ENCODE peak calls at places on chromosomes 4 and X, in four cellular contexts. U is aorta, L is heart right ventricle, H is right lobe of liver. T is an unnamed sample.
A peak's percentile ranks its signal among the peaks of the same experiment; 100 is the strongest.

GRCh38 chrX:140712413-140713173 is 3.0 kb downstream of the LINC00632 start:
- DNase-seq in U (peak; percentile 88), L (peak; percentile 58), H (no peak), T (peak; percentile 78)

GRCh38 chrX:124346064-124346876 is at the start of gene SH2D1A:
- DNase-seq in L (no peak), U (no peak), H (no peak), T (no peak)

GRCh38 chrX:38409289-38409688 is 56.9 kb downstream of the OTC start:
- DNase-seq in H (no peak), U (no peak), L (peak; percentile 3), T (no peak)

GRCh38 chrX:134792077-134792476 is 133.8 kb upstream of the PLAC1 start:
- DNase-seq in U (no peak), H (no peak), L (no peak), T (no peak)

GRCh38 chr4:156578713-156579112 is 392.9 kb downstream of the PDGFC start:
- DNase-seq in L (no peak), U (no peak), H (no peak), T (no peak)

GRCh38 chr4:102344520-102344954 is 745 bp downstream of the SLC39A8 start:
- DNase-seq in H (peak; percentile 89), L (peak; percentile 29), U (peak; percentile 90), T (peak; percentile 87)

GRCh38 chrX:120671963-120672362 is 42.1 kb upstream of the C1GALT1C1 start:
- DNase-seq in U (no peak), L (no peak), H (no peak), T (no peak)

GRCh38 chr4:65007841-65008439 is 598.7 kb upstream of the TECRL start:
- DNase-seq in U (no peak), H (no peak), L (no peak), T (no peak)

GRCh38 chrX:11341274-11342256 is 48.4 kb downstream of the AMELX start:
- DNase-seq in L (peak; percentile 42), U (peak; percentile 86), H (peak; percentile 69), T (peak; percentile 72)

GRCh38 chr4:6747690-6748068 is 31.7 kb downstream of the BLOC1S4 start:
- DNase-seq in U (no peak), H (no peak), L (no peak), T (no peak)

GRCh38 chrX:38768079-38768478 is 33.2 kb upstream of the MID1IP1 start:
- DNase-seq in U (no peak), L (no peak), H (no peak), T (no peak)

GRCh38 chr4:75490155-75490554 is 24.0 kb downstream of the RCHY1 start:
- DNase-seq in H (no peak), U (no peak), L (no peak), T (no peak)

GRCh38 chr4:99784836-99785235 is 31.8 kb upstream of the DAPP1 start:
- DNase-seq in U (no peak), L (no peak), H (no peak), T (no peak)

GRCh38 chrX:3733043-3733430 is 19.6 kb upstream of the PRKX start:
- DNase-seq in H (no peak), U (no peak), L (no peak), T (no peak)

GRCh38 chr4:90951037-90951436 is 823.8 kb downstream of the CCSER1 start:
- DNase-seq in H (no peak), L (no peak), U (no peak), T (no peak)

GRCh38 chr4:39823193-39823592 is 125.3 kb downstream of the UBE2K start:
- DNase-seq in L (no peak), H (no peak), U (no peak), T (no peak)

GRCh38 chr4:23741586-23742240 is 148.1 kb downstream of the PPARGC1A start:
- DNase-seq in U (no peak), H (no peak), L (no peak), T (no peak)

GRCh38 chrX:70476934-70477733 is 32.5 kb downstream of the DLG3 start:
- DNase-seq in H (no peak), L (no peak), U (no peak), T (peak; percentile 68)

DNA sequence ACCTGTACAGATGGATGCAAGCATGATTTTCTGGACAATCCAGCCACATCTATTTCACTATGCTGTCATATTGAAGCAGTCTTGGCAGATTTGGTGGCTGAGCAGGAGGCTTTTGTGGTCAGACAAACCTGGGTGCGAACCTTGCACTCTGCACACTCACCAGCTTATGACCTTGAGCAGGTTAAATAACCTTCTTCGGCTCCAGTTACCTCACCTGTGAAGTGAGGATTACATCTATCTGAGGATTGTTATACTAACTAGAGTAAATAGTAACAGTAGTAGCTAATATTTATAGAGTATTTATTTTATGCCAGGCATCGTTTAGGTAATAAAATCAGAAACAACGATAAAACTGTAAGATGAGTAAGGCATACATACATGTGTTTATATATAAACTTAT is 150.0 kb downstream of the PPP3CA start:
- DNase-seq in H (no peak), L (no peak), U (no peak), T (no peak)
- H3K4me1 ChIP-seq in H (peaks cover 21% of the 10 kb centered on the region), L (peaks cover 24% of the 10 kb centered on the region), U (no peaks in the 10 kb centered on the region), T (peaks cover 20% of the 10 kb centered on the region)

GRCh38 chrX:107102980-107103379 is 15.6 kb downstream of the RBM41 start:
- DNase-seq in U (no peak), H (no peak), L (no peak), T (no peak)
- H3K4me3 ChIP-seq in U (no peak overlapping the region), H (no peak overlapping the region), L (no peak overlapping the region), T (no peak overlapping the region)

GRCh38 chr4:52685316-52685715 is 26.2 kb upstream of the USP46 start:
- DNase-seq in U (no peak), L (no peak), H (no peak), T (no peak)
- H3K4me1 ChIP-seq in U (no peaks in the 10 kb centered on the region), L (no peaks in the 10 kb centered on the region), H (no peaks in the 10 kb centered on the region), T (no peaks in the 10 kb centered on the region)

GRCh38 chrX:63581906-63582305 is 203.1 kb downstream of the ARHGEF9 start:
- DNase-seq in H (no peak), L (no peak), U (no peak), T (no peak)
- H3K4me3 ChIP-seq in H (no peak overlapping the region), L (no peak overlapping the region), U (no peak overlapping the region), T (no peak overlapping the region)

DNA sequence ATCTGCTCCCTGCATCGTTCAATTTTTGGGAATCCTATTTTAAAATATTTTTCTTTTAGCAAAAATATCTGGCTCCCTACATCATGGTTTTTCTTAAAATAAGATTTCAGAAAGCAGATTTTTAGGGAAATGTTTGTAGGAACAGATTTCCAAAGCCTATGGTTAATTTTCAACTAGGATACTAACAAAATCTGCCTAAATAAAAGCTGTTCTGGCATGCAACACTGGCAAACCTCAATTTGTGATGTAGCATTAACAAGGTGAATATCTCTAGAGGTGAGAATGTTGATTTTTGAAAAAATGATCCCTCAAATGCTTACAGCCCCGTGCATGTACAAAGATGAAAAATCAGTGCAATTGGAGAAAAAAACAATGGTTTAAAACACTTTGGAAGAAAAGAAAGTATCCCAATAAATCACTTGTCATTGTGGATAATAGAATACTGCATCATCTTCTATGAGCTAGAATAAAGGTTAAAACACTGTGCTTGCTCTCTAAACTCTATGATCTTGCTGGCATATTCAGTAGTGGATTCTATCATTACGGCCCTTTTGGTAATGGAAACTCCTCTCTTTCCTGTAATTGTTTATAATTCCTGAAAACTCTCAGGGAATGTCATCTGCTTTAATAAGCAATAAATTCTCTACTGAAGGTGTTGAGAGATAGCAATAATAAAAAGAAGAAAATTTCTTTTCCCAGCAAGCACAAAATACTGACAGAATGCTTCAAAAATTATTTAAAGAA is 97.6 kb downstream of the C4orf33 start:
- DNase-seq in H (no peak), U (no peak), L (no peak), T (no peak)
- H3K4me1 ChIP-seq in H (no peaks in the 10 kb centered on the region), U (no peaks in the 10 kb centered on the region), L (no peaks in the 10 kb centered on the region), T (no peaks in the 10 kb centered on the region)

GRCh38 chr4:147059064-147059731 is 113.5 kb upstream of the TTC29 start:
- DNase-seq in H (no peak), U (no peak), L (no peak), T (no peak)

GRCh38 chr4:147057631-147057980 is 111.9 kb upstream of the TTC29 start:
- DNase-seq in H (no peak), U (no peak), L (no peak), T (no peak)

GRCh38 chr4:147060171-147060931 is 114.7 kb upstream of the TTC29 start:
- DNase-seq in H (no peak), U (no peak), L (no peak), T (no peak)

GRCh38 chr4:147054241-147054902 is 108.7 kb upstream of the TTC29 start:
- DNase-seq in H (no peak), U (no peak), L (no peak), T (no peak)

DNA sequence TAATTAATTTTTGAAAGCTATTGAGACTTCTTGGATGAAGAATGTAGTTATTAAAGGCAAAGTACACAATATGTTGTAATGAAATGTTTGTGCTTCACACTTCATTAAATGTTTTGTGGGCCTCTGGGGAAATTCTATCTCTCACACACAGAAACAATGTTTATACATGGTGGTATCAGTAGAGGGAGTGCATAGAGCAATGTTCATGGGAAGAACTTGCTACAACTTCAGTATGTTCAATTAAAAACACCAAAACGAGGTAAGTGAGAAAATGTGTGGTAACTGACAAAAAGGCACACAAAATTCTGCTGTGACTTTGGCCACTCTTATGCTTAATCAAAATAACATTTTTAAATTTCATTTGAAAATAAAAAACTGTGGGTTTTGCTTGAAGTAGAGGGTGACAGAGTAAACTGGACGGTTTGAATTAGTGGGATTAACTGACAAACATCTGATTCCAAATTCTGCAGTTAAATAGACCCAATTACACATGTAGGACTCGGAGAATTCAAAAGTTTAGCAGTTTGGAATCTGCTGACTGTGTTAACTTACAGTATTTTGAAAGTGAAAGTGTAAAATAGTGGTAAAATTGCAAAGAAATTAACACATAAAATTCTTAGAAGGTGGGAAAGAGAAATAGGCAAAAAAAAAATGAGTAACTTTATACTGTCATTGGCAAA is 111.4 kb upstream of the TTC29 start:
- DNase-seq in H (no peak), L (no peak), U (no peak), T (no peak)
- H3K4me3 ChIP-seq in H (peak overlapping the region; percentile 31), L (peak overlapping the region; percentile 4), U (peak overlapping the region; percentile 70), T (peak overlapping the region; percentile 46)

GRCh38 chrX:153970398-153971123 is 1.1 kb downstream of the HCFC1 start:
- DNase-seq in U (peak; percentile 77), L (peak; percentile 47), H (no peak), T (no peak)

GRCh38 chrX:153968754-153969124 is 2.9 kb downstream of the HCFC1 start:
- DNase-seq in U (no peak), L (no peak), H (peak; percentile 42), T (no peak)

GRCh38 chrX:153969904-153970397 is 1.7 kb downstream of the HCFC1 start:
- DNase-seq in U (peak; percentile 85), H (peak; percentile 55), L (no peak), T (no peak)

GRCh38 chrX:153968255-153968654 is 3.4 kb downstream of the HCFC1 start:
- DNase-seq in U (no peak), H (no peak), L (no peak), T (no peak)

GRCh38 chrX:153969125-153969903 is 2.3 kb downstream of the HCFC1 start:
- DNase-seq in U (no peak), L (no peak), H (peak; percentile 52), T (no peak)
- H3K4me1 ChIP-seq in U (no peaks in the 10 kb centered on the region), L (peaks cover 34% of the 10 kb centered on the region), H (no peaks in the 10 kb centered on the region), T (peaks cover 42% of the 10 kb centered on the region)